ENCODE peak calls at places on chromosome 11, in five cellular contexts. J, B, V, G and M are unnamed samples.
A peak's percentile ranks its signal among the peaks of the same experiment; 100 is the strongest.

GRCh38 chr11:46305295-46305694 is 27.8 kb downstream of the CREB3L1 start:
- DNase-seq in J (peak; percentile 51), B (no peak), V (no peak), G (no peak), M (peak; percentile 63)

GRCh38 chr11:75639752-75640151 is 29.1 kb downstream of the MAP6 start:
- DNase-seq in J (peak; percentile 51), B (no peak), V (no peak), G (peak; percentile 73), M (no peak)

GRCh38 chr11:35751664-35752061 is 89.1 kb downstream of the TRIM44 start:
- DNase-seq in J (no peak), B (no peak), V (peak; percentile 67), G (no peak), M (peak; percentile 54)

GRCh38 chr11:88555018-88555828 is 217.7 kb upstream of the CTSC start:
- DNase-seq in J (peak; percentile 99), B (no peak), V (peak; percentile 99), G (no peak), M (peak; percentile 98)

GRCh38 chr11:73870261-73870660 is 6.4 kb downstream of the COA4 start:
- DNase-seq in J (no peak), B (no peak), V (no peak), G (no peak), M (no peak)

GRCh38 chr11:2186669-2187266 is 15.2 kb upstream of the TH start:
- DNase-seq in J (peak; percentile 26), B (peak; percentile 60), V (no peak), G (no peak), M (peak; percentile 25)

GRCh38 chr11:65353900-65354264 is 669 bp upstream of the TIGD3 start:
- DNase-seq in J (no peak), B (no peak), V (no peak), G (no peak), M (no peak)

GRCh38 chr11:104073950-104074349 is 37.5 kb downstream of the DDI1 start:
- DNase-seq in J (peak; percentile 5), B (no peak), V (peak; percentile 75), G (no peak), M (peak; percentile 50)

GRCh38 chr11:116601734-116602636 is 170.8 kb downstream of the BUD13 start:
- DNase-seq in J (peak; percentile 50), B (no peak), V (no peak), G (no peak), M (no peak)

GRCh38 chr11:101470881-101471535 is 112.8 kb downstream of the TRPC6 start:
- DNase-seq in J (peak; percentile 12), B (no peak), V (peak; percentile 23), G (no peak), M (peak; percentile 9)

GRCh38 chr11:17063171-17064002 is 14.1 kb downstream of the RPS13 start:
- DNase-seq in J (peak; percentile 73), B (peak; percentile 63), V (peak; percentile 28), G (peak; percentile 51), M (peak; percentile 65)

GRCh38 chr11:132278801-132279574 is 908.6 kb downstream of the NTM start:
- DNase-seq in J (peak; percentile 43), B (peak; percentile 41), V (peak; percentile 24), G (no peak), M (no peak)

GRCh38 chr11:79413258-79413657 is 27.6 kb downstream of the TENM4 start:
- DNase-seq in J (peak; percentile 90), B (no peak), V (peak; percentile 67), G (peak; percentile 40), M (peak; percentile 91)

GRCh38 chr11:85893378-85893777 is 38.2 kb downstream of the CCDC83 start:
- DNase-seq in J (no peak), B (no peak), V (no peak), G (no peak), M (no peak)

GRCh38 chr11:20289732-20290131 is 73.8 kb upstream of the HTATIP2 start:
- DNase-seq in J (no peak), B (no peak), V (no peak), G (no peak), M (no peak)

GRCh38 chr11:126104420-126104819 is 41.8 kb upstream of the CDON start:
- DNase-seq in J (no peak), B (no peak), V (no peak), G (no peak), M (no peak)

GRCh38 chr11:43517518-43517917 is 158.8 kb downstream of the TTC17 start:
- DNase-seq in J (peak; percentile 51), B (no peak), V (peak; percentile 14), G (no peak), M (no peak)

GRCh38 chr11:113255096-113255495 is 59.3 kb upstream of the TTC12 start:
- DNase-seq in J (no peak), B (no peak), V (peak; percentile 27), G (no peak), M (peak; percentile 26)

GRCh38 chr11:13487661-13488030 is 8.2 kb downstream of the PTH start:
- DNase-seq in J (peak; percentile 27), B (peak; percentile 39), V (no peak), G (no peak), M (peak; percentile 19)

GRCh38 chr11:33266418-33267215 is 9.4 kb downstream of the HIPK3 start:
- DNase-seq in J (peak; percentile 84), B (no peak), V (no peak), G (no peak), M (peak; percentile 49)

GRCh38 chr11:75949023-75949672 is 134.1 kb downstream of the UVRAG start:
- DNase-seq in J (no peak), B (no peak), V (no peak), G (no peak), M (no peak)

GRCh38 chr11:102318469-102318868 is 1.2 kb downstream of the BIRC3 start:
- DNase-seq in J (no peak), B (no peak), V (peak; percentile 38), G (no peak), M (peak; percentile 87)

GRCh38 chr11:10898763-10899541 is 41.1 kb upstream of the ZBED5 start:
- DNase-seq in J (no peak), B (no peak), V (no peak), G (no peak), M (no peak)

GRCh38 chr11:88415495-88415894 is 78.0 kb upstream of the CTSC start:
- DNase-seq in J (no peak), B (no peak), V (no peak), G (no peak), M (no peak)

GRCh38 chr11:46895821-46896220 is 22.5 kb downstream of the LRP4 start:
- DNase-seq in J (no peak), B (no peak), V (no peak), G (peak; percentile 64), M (peak; percentile 77)

GRCh38 chr11:31968774-31969433 is 122.0 kb upstream of the RCN1 start:
- DNase-seq in J (peak; percentile 83), B (no peak), V (peak; percentile 40), G (no peak), M (peak; percentile 59)

DNA sequence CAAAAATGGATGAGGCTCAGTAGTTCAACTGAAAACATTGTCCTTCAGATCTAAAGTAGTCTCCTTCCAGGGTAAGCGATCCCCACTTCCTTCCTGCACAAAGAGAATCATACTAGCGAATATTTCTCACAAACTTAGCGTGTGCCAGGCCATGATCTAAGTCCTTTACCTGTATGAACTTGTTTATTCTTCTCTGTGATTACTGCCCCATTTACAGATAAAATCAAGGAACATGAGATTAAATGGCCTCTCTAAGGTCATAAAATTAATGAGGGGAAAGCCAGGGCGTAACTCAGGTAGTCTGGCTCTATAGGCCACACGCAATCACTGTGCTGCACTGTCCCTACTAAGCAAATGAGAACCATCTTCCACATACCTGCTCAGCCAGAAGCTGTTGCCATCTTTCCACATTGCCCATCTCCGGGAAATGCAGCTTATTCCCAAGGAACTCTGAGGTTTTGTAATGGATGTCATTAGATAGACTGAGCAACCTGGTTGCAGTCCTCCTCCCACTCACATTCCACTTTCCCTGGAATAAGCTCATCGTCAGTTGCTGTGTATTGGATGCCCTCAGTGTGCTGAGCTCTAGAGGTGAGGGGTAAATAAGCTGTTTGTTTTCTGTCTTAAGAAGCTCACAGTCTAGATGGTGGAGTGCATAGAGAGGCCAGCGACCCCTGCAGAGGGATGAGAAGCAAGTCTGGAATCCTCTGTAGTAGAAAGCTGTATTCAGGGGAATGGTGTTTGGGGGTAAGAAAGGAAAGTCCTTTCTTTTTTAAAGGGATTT is 146.3 kb downstream of the SNX19 start:
- DNase-seq in J (no peak), B (no peak), V (no peak), G (no peak), M (no peak)
- TF ChIP-seq CTCF in J (no peak), B (no peak), V (no peak), G (no peak), M (no peak)

DNA sequence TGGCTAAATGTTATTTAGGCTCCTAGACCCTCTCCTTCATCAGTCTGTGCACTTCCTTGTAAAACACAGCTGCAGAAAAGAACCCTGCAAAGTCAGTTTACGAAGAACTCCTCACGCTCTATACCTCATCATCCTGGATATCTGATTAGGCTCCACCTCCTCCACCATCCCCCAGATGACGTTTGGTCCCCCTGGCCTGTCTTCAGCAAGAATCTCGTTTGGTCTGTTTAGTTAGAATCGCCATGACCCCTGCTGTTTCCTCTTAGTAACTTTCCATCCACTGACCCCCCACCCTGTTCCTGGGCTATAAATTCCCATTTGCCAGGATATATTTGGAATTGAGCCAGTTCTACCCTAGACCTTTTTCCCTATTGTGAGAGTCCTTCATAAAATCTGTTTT is 214.1 kb downstream of the OPCML start:
- DNase-seq in J (no peak), B (no peak), V (no peak), G (no peak), M (no peak)
- TF ChIP-seq CTCF in J (no peak), B (no peak), V (no peak), G (no peak), M (no peak)

GRCh38 chr11:128852327-128853023 is 14.6 kb downstream of the KCNJ1 start:
- DNase-seq in J (no peak), B (no peak), V (no peak), G (peak; percentile 77), M (no peak)

GRCh38 chr11:128853556-128853955 is 13.5 kb downstream of the KCNJ1 start:
- DNase-seq in J (no peak), B (no peak), V (no peak), G (no peak), M (no peak)

GRCh38 chr11:128846985-128847384 is 20.1 kb downstream of the KCNJ1 start:
- DNase-seq in J (no peak), B (no peak), V (no peak), G (no peak), M (no peak)

GRCh38 chr11:128845334-128845780 is 21.7 kb downstream of the KCNJ1 start:
- DNase-seq in J (no peak), B (no peak), V (no peak), G (no peak), M (no peak)

GRCh38 chr11:128848815-128849455 is 18.2 kb downstream of the KCNJ1 start:
- DNase-seq in J (peak; percentile 50), B (peak; percentile 80), V (no peak), G (peak; percentile 49), M (peak; percentile 41)
- TF ChIP-seq CTCF in J (peak; percentile 83), B (peak; percentile 71), V (peak; percentile 47), G (no peak), M (peak; percentile 51)

DNA sequence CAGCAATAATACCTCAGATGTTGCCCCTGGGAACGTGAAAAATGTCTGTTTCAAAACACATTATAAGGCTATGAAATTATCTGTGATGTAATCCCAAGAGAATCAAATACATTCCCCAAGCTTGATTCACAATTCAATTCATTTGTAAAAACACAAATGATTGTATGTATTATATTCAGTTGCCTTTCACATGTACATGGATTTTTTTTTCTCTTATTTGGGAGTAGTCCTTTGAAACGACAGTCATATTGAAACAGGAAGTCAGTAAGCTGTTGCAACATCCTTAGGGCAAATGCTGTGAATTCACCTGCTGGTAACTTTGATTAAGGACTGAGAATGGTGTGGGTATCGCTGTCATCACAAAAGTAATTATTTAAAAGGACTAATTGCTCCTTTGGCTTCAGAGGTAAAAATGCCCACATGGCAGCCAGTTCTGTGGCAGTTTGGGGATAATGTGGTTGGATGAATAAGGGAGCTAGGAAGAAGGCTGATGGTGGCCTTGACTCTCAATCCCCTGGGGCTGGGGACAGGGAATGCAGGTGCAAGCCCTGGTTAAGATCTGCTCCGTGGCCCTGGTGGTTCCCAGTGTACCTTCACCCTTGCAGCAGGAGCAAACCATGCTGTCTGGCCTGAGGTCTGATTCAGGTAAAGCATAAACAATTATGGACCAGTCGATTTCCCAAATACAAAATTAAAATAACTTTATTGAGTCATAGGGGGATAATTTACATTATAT is 13.3 kb downstream of the EHF start:
- DNase-seq in J (peak; percentile 87), B (peak; percentile 28), V (peak; percentile 69), G (no peak), M (peak; percentile 52)
- TF ChIP-seq CTCF in J (peak; percentile 1), B (no peak), V (peak; percentile 15), G (no peak), M (no peak)